ENCODE peak calls at places on chromosomes 12 and 14, in seven cellular contexts. N is ovary, O is uterus, K is heart left ventricle, G is vagina, E is HCT116, C is stomach. H is an unnamed sample.

GRCh38 chr14:22656945-22657711 is 13.0 kb upstream of the OR6J1 start:
- DNase-seq in N (no peak), O (no peak), K (no peak), G (no peak), E (no peak), C (no peak), H (no peak)

GRCh38 chr14:45199246-45199645 is 53.8 kb downstream of the MIS18BP1 start:
- DNase-seq in N (no peak), O (no peak), K (no peak), G (no peak), E (no peak), C (no peak), H (no peak)

GRCh38 chr12:93025145-93026103 is 96.3 kb upstream of the EEA1 start:
- DNase-seq in N (no peak), O (no peak), K (no peak), G (no peak), E (peak), C (no peak), H (peak)

GRCh38 chr12:121947966-121948365 is 29.6 kb downstream of the CFAP251 start:
- DNase-seq in N (no peak), O (no peak), K (no peak), G (no peak), E (no peak), C (no peak), H (no peak)

GRCh38 chr12:128534906-128535305 is 267.9 kb downstream of the TMEM132C start:
- DNase-seq in N (no peak), O (no peak), K (no peak), G (no peak), E (no peak), C (no peak), H (no peak)

GRCh38 chr14:53858344-53858682 is 98.3 kb downstream of the BMP4 start:
- DNase-seq in N (no peak), O (no peak), K (no peak), G (no peak), E (no peak), C (no peak), H (no peak)

GRCh38 chr12:31456562-31456961 is 130.6 kb upstream of the SINHCAF start:
- DNase-seq in N (no peak), O (no peak), K (no peak), G (no peak), E (no peak), C (no peak), H (no peak)

GRCh38 chr12:121673013-121673441 is 3.6 kb upstream of the MORN3 start:
- DNase-seq in N (no peak), O (no peak), K (no peak), G (no peak), E (no peak), C (peak), H (peak)

GRCh38 chr12:126358806-126359205 is 1293.6 kb downstream of the AACS start:
- DNase-seq in N (no peak), O (no peak), K (no peak), G (no peak), E (no peak), C (no peak), H (no peak)

GRCh38 chr12:51818567-51819300 is 29.8 kb downstream of the FIGNL2 start:
- DNase-seq in N (no peak), O (peak), K (no peak), G (no peak), E (no peak), C (no peak), H (no peak)

GRCh38 chr14:25406818-25407217 is 356.9 kb upstream of the STXBP6 start:
- DNase-seq in N (no peak), O (no peak), K (no peak), G (no peak), E (no peak), C (no peak), H (no peak)

GRCh38 chr14:68789002-68789797 is 3.7 kb downstream of the ZFP36L1 start:
- DNase-seq in N (peak), O (peak), K (peak), G (peak), E (no peak), C (peak), H (peak)
- TF ChIP-seq POLR2A in N (no peak), O (no peak), K (no peak), G (peak), E (no peak), C (peak), H (peak)

GRCh38 chr14:30196861-30197260 is 269.2 kb upstream of the PRKD1 start:
- DNase-seq in N (no peak), O (no peak), K (no peak), G (no peak), E (no peak), C (no peak), H (no peak)
- H3K27ac ChIP-seq in N (no peak), O (no peak), K (no peak), G (no peak), E (no peak), C (no peak), H (no peak)

GRCh38 chr12:14880890-14881453 is 4.7 kb downstream of the MGP start:
- DNase-seq in N (no peak), O (no peak), K (no peak), G (no peak), E (no peak), C (no peak), H (no peak)

GRCh38 chr12:14884458-14884878 is 1.2 kb downstream of the MGP start:
- DNase-seq in N (peak), O (peak), K (peak), G (no peak), E (no peak), C (peak), H (peak)

GRCh38 chr12:14886271-14886670 is 617 bp upstream of the MGP start:
- DNase-seq in N (no peak), O (no peak), K (no peak), G (no peak), E (no peak), C (no peak), H (no peak)

GRCh38 chr12:14885718-14886201 is at the start of gene MGP:
- DNase-seq in N (peak), O (peak), K (peak), G (no peak), E (no peak), C (no peak), H (peak)

DNA sequence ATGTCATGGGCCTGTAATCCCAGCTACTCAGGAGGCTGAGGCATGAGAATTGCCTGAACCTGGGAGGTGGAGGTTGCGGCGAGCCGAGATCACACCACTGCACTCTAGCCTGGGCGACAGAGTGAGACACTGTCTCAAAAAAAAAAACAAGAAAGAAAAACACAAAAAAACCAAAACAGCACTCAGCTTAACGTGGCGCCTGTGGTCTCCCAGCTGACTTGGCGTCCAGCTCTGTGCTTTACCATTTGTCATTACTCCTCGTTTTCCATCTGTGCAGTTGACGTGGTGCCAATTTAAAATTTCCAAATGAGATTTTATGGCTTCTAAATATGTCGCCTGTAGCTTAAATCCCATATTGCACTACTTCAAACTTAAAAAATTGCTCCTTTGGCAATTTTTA is 2.0 kb downstream of the MGP start:
- DNase-seq in N (no peak), O (no peak), K (no peak), G (no peak), E (no peak), C (no peak), H (no peak)
- H3K4me3 ChIP-seq in N (peak), O (peak), K (peak), G (peak), E (no peak), C (peak), H (peak)

GRCh38 chr12:132828706-132829534 is at the start of gene GOLGA3:
- DNase-seq in N (peak), O (peak), K (peak), G (no peak), E (peak), C (peak), H (peak)
- TF ChIP-seq POLR2A in N (peak), O (peak), K (peak), G (peak), E (peak), C (no peak), H (peak)

GRCh38 chr14:20970647-20970982 is 15.3 kb downstream of the RNASE2 start:
- DNase-seq in N (no peak), O (no peak), K (no peak), G (no peak), E (no peak), C (no peak), H (no peak)
- H3K27ac ChIP-seq in N (no peak), O (peak), K (peak), G (peak), E (no peak), C (no peak), H (peak)

GRCh38 chr12:120230974-120231315 is 30.0 kb upstream of the RPLP0 start:
- DNase-seq in N (no peak), O (no peak), K (no peak), G (no peak), E (no peak), C (no peak), H (no peak)

GRCh38 chr12:120229071-120229582 is 28.2 kb upstream of the RPLP0 start:
- DNase-seq in N (no peak), O (no peak), K (peak), G (no peak), E (no peak), C (no peak), H (no peak)

GRCh38 chr12:120230326-120230973 is 29.5 kb upstream of the RPLP0 start:
- DNase-seq in N (peak), O (peak), K (peak), G (no peak), E (peak), C (peak), H (peak)

GRCh38 chr12:120229583-120230325 is 28.8 kb upstream of the RPLP0 start:
- DNase-seq in N (no peak), O (no peak), K (no peak), G (no peak), E (no peak), C (no peak), H (no peak)

GRCh38 chr12:120231316-120232011 is 30.6 kb upstream of the RPLP0 start:
- DNase-seq in N (no peak), O (no peak), K (peak), G (no peak), E (peak), C (peak), H (no peak)
- H3K4me3 ChIP-seq in N (no peak), O (no peak), K (peak), G (peak), E (peak), C (no peak), H (no peak)

GRCh38 chr14:96205994-96206392 is 1.4 kb downstream of the BDKRB2 start:
- DNase-seq in N (no peak), O (no peak), K (no peak), G (no peak), E (no peak), C (no peak), H (no peak)

GRCh38 chr14:96205059-96205993 is 687 bp downstream of the BDKRB2 start:
- DNase-seq in N (no peak), O (no peak), K (no peak), G (no peak), E (no peak), C (no peak), H (no peak)

GRCh38 chr14:96203635-96204034 is 1.0 kb upstream of the BDKRB2 start:
- DNase-seq in N (no peak), O (no peak), K (no peak), G (no peak), E (no peak), C (no peak), H (no peak)

GRCh38 chr14:96203116-96203515 is 1.5 kb upstream of the BDKRB2 start:
- DNase-seq in N (no peak), O (no peak), K (no peak), G (no peak), E (no peak), C (no peak), H (no peak)

DNA sequence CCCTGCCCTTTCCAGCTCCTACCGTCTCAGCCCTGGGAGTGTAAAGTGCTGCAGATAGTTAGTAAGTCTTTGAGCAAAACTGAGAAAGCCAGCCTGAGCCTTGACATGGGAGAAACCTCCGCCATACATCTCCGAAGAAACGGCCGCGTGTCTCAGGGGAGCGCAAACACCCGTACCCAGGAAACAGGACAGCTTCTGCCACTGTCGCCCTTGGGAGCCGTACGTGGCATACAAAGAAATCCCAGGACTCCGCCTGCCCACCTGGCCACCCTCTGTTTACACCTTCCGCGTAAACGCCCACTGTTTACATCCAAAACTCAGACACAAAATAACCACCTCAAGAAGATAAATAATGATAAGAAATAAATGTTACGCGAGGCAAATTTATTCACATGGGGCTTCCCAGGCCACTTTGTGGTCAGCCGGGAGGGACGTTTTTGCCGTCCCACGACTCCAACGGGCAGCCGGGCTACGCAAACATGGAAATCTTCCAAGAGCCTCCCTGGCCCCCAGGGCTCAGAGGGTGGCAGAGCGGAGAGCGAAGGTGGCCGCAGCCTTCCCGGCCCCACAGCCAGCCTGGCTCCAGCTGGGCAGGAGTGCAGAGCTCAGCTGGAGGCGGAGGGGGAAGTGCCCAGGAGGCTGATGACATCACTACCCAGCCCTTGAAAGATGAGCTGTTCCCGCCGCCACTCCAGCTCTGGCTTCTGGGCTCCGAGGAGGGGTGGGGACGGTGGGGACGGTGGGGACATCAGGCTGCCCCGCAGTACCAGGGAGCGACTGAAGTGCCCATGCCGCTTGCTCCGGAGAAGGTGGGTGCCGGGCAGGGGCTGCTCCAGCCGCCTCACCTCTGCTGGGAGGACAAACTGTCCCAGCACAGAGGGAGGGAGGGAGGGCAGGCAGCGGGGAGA is at the start of gene BDKRB2:
- DNase-seq in N (peak), O (peak), K (peak), G (no peak), E (peak), C (peak), H (peak)
- TF ChIP-seq POLR2A in N (peak), O (peak), K (no peak), G (peak), E (no peak), C (no peak), H (peak)

DNA sequence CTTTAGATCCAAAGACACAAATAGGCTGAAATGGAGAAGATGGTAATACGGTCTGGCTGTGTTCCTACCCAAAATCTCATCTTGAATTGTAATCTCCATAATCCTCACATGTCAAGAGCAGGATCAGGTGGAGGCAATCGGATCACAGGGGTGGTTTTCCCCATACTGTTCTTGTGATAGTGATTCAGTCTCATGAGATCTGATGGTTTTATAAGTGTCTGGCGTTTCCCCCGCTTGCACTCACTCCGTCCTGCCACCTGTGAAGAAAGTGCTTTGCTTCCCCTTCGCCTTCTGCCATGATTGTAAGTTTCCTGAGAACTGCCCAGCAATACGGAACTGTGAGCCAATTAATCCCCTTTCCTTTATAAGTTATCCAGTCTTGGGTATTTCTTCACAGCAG is 1795.5 kb upstream of the FLRT2 start:
- DNase-seq in N (no peak), O (no peak), K (no peak), G (no peak), E (no peak), C (no peak), H (no peak)
- H3K27ac ChIP-seq in N (no peak), O (no peak), K (no peak), G (no peak), E (no peak), C (no peak), H (no peak)

H was measured in prostate gland.